ENCODE peak calls at places on chromosomes 2 and 18, in five cellular contexts. T is K562, L is endothelial cell of umbilical vein, E is A549, R is GM12878. P is an unnamed sample.

GRCh38 chr18:934518-935123 is 29.9 kb downstream of the ADCYAP1 start:
- DNase-seq in T (no peak), E (no peak), R (no peak), L (no peak), P (no peak)

GRCh38 chr2:86038291-86039081 is 67.2 kb downstream of the POLR1A start:
- DNase-seq in L (peak; percentile 20), R (no peak), E (no peak), T (no peak), P (peak; percentile 93)

GRCh38 chr2:48755473-48755872 is at the start of gene LHCGR:
- DNase-seq in T (no peak), E (no peak), R (no peak), L (no peak), P (no peak)

GRCh38 chr2:222609391-222609790 is 46.5 kb downstream of the FARSB start:
- DNase-seq in R (no peak), L (no peak), E (no peak), T (no peak), P (peak; percentile 48)

GRCh38 chr2:72607189-72607588 is 218.6 kb downstream of the EXOC6B start:
- DNase-seq in E (no peak), R (no peak), T (no peak), L (no peak), P (no peak)

GRCh38 chr2:30109856-30110255 is 37.0 kb upstream of the YPEL5 start:
- DNase-seq in E (no peak), T (no peak), L (no peak), R (no peak), P (no peak)

GRCh38 chr2:128318776-128319456 is at the start of gene HS6ST1:
- DNase-seq in E (peak; percentile 60), T (peak; percentile 89), L (peak; percentile 73), R (no peak), P (peak; percentile 93)

GRCh38 chr2:198106621-198107020 is 302.2 kb downstream of the PLCL1 start:
- DNase-seq in T (no peak), R (no peak), E (no peak), L (no peak), P (peak; percentile 95)

GRCh38 chr2:227324671-227325055 is 388 bp upstream of the MFF start:
- DNase-seq in E (peak; percentile 31), T (peak; percentile 8), L (no peak), R (no peak), P (peak; percentile 50)

GRCh38 chr2:196249860-196250259 is 78.5 kb upstream of the STK17B start:
- DNase-seq in E (no peak), L (no peak), T (no peak), R (no peak), P (peak; percentile 90)

GRCh38 chr2:151638188-151638933 is 95.9 kb downstream of the NEB start:
- DNase-seq in R (peak; percentile 4), L (peak; percentile 69), T (no peak), E (no peak), P (peak; percentile 31)

DNA sequence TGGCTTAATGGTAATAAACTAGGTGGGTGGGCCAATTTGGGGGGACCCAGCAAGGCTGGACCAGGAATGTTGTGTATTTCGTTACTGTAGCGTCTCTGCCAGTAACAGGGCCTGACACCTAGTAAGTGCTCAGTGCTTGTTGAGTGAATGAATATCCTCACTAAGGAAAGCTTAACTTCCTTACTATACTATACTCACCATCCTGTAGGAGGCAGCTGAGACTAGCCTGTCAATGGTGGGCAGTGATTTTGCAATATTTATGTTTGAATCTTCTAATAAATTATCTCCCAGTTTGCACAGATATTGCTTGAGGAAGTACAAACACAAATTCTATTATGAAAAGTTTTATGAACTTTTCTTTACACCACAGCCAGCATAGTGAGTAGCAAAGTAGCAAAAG is 370.7 kb upstream of the SYT4 start:
- DNase-seq in T (no peak), E (no peak), L (no peak), R (no peak), P (no peak)
- TF ChIP-seq CTCF in T (no peak), E (no peak), L (no peak), R (no peak), P (no peak)

DNA sequence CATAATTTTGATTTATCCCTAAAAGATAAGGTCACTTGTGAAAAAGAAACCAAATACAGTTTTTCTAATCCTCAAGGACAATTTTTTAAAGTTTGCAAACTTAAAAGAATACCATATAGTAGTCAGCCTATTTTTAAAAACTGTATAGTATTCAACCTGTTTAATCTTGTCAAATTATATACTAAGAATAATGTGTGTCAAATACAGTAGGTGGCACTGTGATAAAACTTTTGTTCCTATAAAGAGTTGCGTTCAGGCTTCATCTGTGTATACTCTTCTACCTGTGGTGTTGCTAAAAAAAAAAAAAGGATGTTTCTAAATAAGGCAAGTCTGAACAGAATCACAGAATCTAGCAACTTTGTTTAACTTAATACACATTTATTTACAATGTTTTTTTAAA is 68.6 kb downstream of the CCDC138 start:
- DNase-seq in R (no peak), L (peak; percentile 24), T (no peak), E (no peak), P (peak; percentile 38)
- TF ChIP-seq MYC in R (no peak), L (no peak), T (no peak), E (no peak), P (no peak)

GRCh38 chr2:230650585-230651137 is 62.0 kb upstream of the CAB39 start:
- DNase-seq in R (peak; percentile 93), E (no peak), T (peak; percentile 35), L (no peak), P (no peak)
- TF ChIP-seq MAX in R (peak; percentile 71), E (no peak), T (no peak), L (no peak), P (no peak)

DNA sequence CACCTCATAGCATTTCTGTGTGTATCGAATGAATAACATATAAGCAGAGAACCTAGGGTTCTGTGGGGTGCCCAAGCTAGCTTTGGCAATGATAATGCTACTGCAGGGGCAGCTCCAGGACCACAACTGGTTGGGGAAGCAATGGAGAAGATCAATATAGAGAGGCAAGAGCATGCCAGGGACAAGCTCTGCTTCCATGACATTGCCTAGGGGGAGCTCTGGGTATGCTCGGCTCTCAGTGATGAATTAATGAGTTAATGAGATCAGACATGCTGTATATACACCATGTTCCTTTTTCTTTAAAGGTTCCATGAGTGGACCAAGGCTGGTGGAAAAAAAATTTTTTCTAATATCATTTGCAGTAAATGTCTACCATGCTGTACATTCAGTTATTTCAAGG is 618.4 kb downstream of the BCL11A start:
- DNase-seq in E (no peak), R (no peak), T (no peak), L (no peak), P (peak; percentile 5)
- TF ChIP-seq CTCF in E (no peak), R (no peak), T (no peak), L (no peak), P (no peak)

GRCh38 chr2:210626849-210627248 is 70.5 kb downstream of the CPS1 start:
- DNase-seq in E (no peak), T (no peak), R (no peak), L (peak; percentile 2), P (no peak)
- TF ChIP-seq MYC in E (no peak), T (no peak), R (no peak), L (no peak), P (no peak)

P was measured in NB4.